ENCODE peak calls at places on chromosome 5, in four cellular contexts. R is AG04449; G is Ammon's horn; F is stimulated activated CD8-positive, alpha-beta memory T cell treated with anti-CD3 and anti-CD28 coated beads, Interleukin-4, amount 100 ng/mL, for 48 hours. Y is an unnamed sample.

GRCh38 chr5:74017786-74018211 is 391.8 kb downstream of the ARHGEF28 start:
- DNase-seq in F (no peak), R (no peak), G (peak; percentile 59), Y (no peak)

GRCh38 chr5:61334224-61335196 is 2.5 kb downstream of the ZSWIM6 start:
- DNase-seq in F (no peak), R (no peak), G (peak; percentile 30), Y (no peak)

GRCh38 chr5:93585753-93586385 is 2.8 kb downstream of the NR2F1 start:
- DNase-seq in F (no peak), R (no peak), G (no peak), Y (no peak)

GRCh38 chr5:123120197-123120596 is 31.2 kb downstream of the PRDM6 start:
- DNase-seq in F (no peak), G (no peak), R (no peak), Y (no peak)

GRCh38 chr5:84227221-84227620 is 157.5 kb downstream of the EDIL3 start:
- DNase-seq in G (no peak), R (no peak), F (no peak), Y (no peak)

GRCh38 chr5:135324160-135324559 is 74.9 kb downstream of the MACROH2A1 start:
- DNase-seq in F (no peak), R (no peak), G (no peak), Y (no peak)

GRCh38 chr5:103393131-103393754 is 134.7 kb downstream of the MACIR start:
- DNase-seq in G (no peak), F (no peak), R (no peak), Y (peak; percentile 77)

GRCh38 chr5:72067682-72068470 is 39.4 kb upstream of the MAP1B start:
- DNase-seq in G (no peak), R (peak; percentile 67), F (no peak), Y (no peak)

GRCh38 chr5:93915142-93915553 is 173.7 kb upstream of the POU5F2 start:
- DNase-seq in F (no peak), R (no peak), G (peak; percentile 35), Y (peak; percentile 26)

GRCh38 chr5:23223846-23224245 is 283.6 kb upstream of the PRDM9 start:
- DNase-seq in G (no peak), F (no peak), R (no peak), Y (no peak)

Y was measured in MV-4-11.